ENCODE peak calls at places on chromosomes 6 and 20, in nine cellular contexts. One of them, this sample, is unnamed.
A peak's percentile ranks its signal among the peaks of the same experiment; 100 is the strongest.

GRCh38 chr20:62624325-62624690 is 18.0 kb upstream of the SLCO4A1 start:
- DNase-seq in GM23248: no peak
- DNase-seq in right cardiac atrium: no peak
- DNase-seq in CD8-positive, alpha-beta memory T cell: no peak
- DNase-seq in prostate gland: no peak
- DNase-seq in tibial artery: no peak
- DNase-seq in MM.1S: peak; percentile 77
- DNase-seq in adrenal gland: no peak
- DNase-seq in transverse colon: peak; percentile 78
- DNase-seq in this sample: peak; percentile 69

GRCh38 chr6:53313784-53314382 is 34.9 kb downstream of the ELOVL5 start:
- DNase-seq in GM23248: no peak
- DNase-seq in right cardiac atrium: no peak
- DNase-seq in CD8-positive, alpha-beta memory T cell: no peak
- DNase-seq in prostate gland: no peak
- DNase-seq in tibial artery: no peak
- DNase-seq in MM.1S: no peak
- DNase-seq in adrenal gland: no peak
- DNase-seq in transverse colon: no peak
- DNase-seq in this sample: no peak

GRCh38 chr6:111664565-111665039 is 58.9 kb upstream of the TRAF3IP2 start:
- DNase-seq in GM23248: peak; percentile 14
- DNase-seq in right cardiac atrium: peak; percentile 38
- DNase-seq in CD8-positive, alpha-beta memory T cell: no peak
- DNase-seq in prostate gland: no peak
- DNase-seq in tibial artery: no peak
- DNase-seq in MM.1S: no peak
- DNase-seq in adrenal gland: no peak
- DNase-seq in transverse colon: no peak
- DNase-seq in this sample: no peak

GRCh38 chr6:38876470-38876869 is 161.4 kb downstream of the DNAH8 start:
- DNase-seq in GM23248: no peak
- DNase-seq in right cardiac atrium: no peak
- DNase-seq in CD8-positive, alpha-beta memory T cell: peak; percentile 13
- DNase-seq in prostate gland: no peak
- DNase-seq in tibial artery: no peak
- DNase-seq in MM.1S: no peak
- DNase-seq in adrenal gland: peak; percentile 26
- DNase-seq in transverse colon: peak; percentile 17
- DNase-seq in this sample: peak; percentile 32

GRCh38 chr6:79672631-79673065 is 41.5 kb downstream of the SH3BGRL2 start:
- DNase-seq in GM23248: peak; percentile 33
- DNase-seq in right cardiac atrium: no peak
- DNase-seq in CD8-positive, alpha-beta memory T cell: no peak
- DNase-seq in prostate gland: no peak
- DNase-seq in tibial artery: no peak
- DNase-seq in MM.1S: peak; percentile 42
- DNase-seq in adrenal gland: no peak
- DNase-seq in transverse colon: no peak
- DNase-seq in this sample: peak; percentile 82

GRCh38 chr20:57090590-57091560 is 175.6 kb downstream of the BMP7 start:
- DNase-seq in GM23248: peak; percentile 31
- DNase-seq in right cardiac atrium: no peak
- DNase-seq in CD8-positive, alpha-beta memory T cell: no peak
- DNase-seq in prostate gland: no peak
- DNase-seq in tibial artery: no peak
- DNase-seq in MM.1S: no peak
- DNase-seq in adrenal gland: no peak
- DNase-seq in transverse colon: no peak
- DNase-seq in this sample: no peak

GRCh38 chr6:33217681-33218080 is 9.4 kb downstream of the RING1 start:
- DNase-seq in GM23248: peak; percentile 56
- DNase-seq in right cardiac atrium: no peak
- DNase-seq in CD8-positive, alpha-beta memory T cell: no peak
- DNase-seq in prostate gland: no peak
- DNase-seq in tibial artery: no peak
- DNase-seq in MM.1S: no peak
- DNase-seq in adrenal gland: no peak
- DNase-seq in transverse colon: no peak
- DNase-seq in this sample: no peak

GRCh38 chr6:12490904-12491571 is 200.9 kb downstream of the EDN1 start:
- DNase-seq in GM23248: peak; percentile 95
- DNase-seq in right cardiac atrium: no peak
- DNase-seq in CD8-positive, alpha-beta memory T cell: no peak
- DNase-seq in prostate gland: no peak
- DNase-seq in tibial artery: no peak
- DNase-seq in MM.1S: no peak
- DNase-seq in adrenal gland: peak; percentile 53
- DNase-seq in transverse colon: no peak
- DNase-seq in this sample: no peak

GRCh38 chr20:5797843-5798462 is 47.8 kb downstream of the SHLD1 start:
- DNase-seq in GM23248: no peak
- DNase-seq in right cardiac atrium: no peak
- DNase-seq in CD8-positive, alpha-beta memory T cell: no peak
- DNase-seq in prostate gland: no peak
- DNase-seq in tibial artery: no peak
- DNase-seq in MM.1S: peak; percentile 34
- DNase-seq in adrenal gland: no peak
- DNase-seq in transverse colon: no peak
- DNase-seq in this sample: no peak

DNA sequence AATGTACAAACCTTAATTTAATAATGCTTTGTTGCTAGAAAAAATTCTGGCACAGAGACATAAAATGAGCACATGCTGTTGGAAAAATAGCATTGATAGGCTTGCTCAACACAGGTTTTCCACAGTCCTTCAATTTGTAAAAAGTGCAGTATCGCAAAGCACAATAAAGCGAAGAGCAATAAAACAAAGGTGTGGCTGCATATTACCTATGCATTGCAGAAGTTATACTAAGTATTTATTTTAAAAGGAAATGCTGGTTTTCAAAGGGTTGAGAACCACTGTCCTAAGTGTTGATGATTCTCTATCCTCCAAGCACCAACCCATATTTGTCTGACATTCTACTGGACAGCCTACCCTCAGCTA is 54.1 kb upstream of the CAP2 start:
- DNase-seq in GM23248: no peak
- DNase-seq in right cardiac atrium: no peak
- DNase-seq in CD8-positive, alpha-beta memory T cell: no peak
- DNase-seq in prostate gland: no peak
- DNase-seq in tibial artery: no peak
- DNase-seq in MM.1S: no peak
- DNase-seq in adrenal gland: no peak
- DNase-seq in transverse colon: no peak
- DNase-seq in this sample: peak; percentile 66
- H3K27ac ChIP-seq in GM23248: no peak overlapping the region
- H3K27ac ChIP-seq in right cardiac atrium: no peak overlapping the region
- H3K27ac ChIP-seq in CD8-positive, alpha-beta memory T cell: no peak overlapping the region
- H3K27ac ChIP-seq in prostate gland: no peak overlapping the region
- H3K27ac ChIP-seq in tibial artery: no peak overlapping the region
- H3K27ac ChIP-seq in MM.1S: no peak overlapping the region
- H3K27ac ChIP-seq in adrenal gland: no peak overlapping the region
- H3K27ac ChIP-seq in transverse colon: peak overlapping the region; percentile 45
- H3K27ac ChIP-seq in this sample: no peak overlapping the region

GRCh38 chr6:44073612-44074382 is 53.5 kb downstream of the MRPL14 start:
- DNase-seq in GM23248: peak; percentile 65
- DNase-seq in right cardiac atrium: no peak
- DNase-seq in CD8-positive, alpha-beta memory T cell: no peak
- DNase-seq in prostate gland: no peak
- DNase-seq in tibial artery: no peak
- DNase-seq in MM.1S: peak; percentile 20
- DNase-seq in adrenal gland: no peak
- DNase-seq in transverse colon: no peak
- DNase-seq in this sample: no peak

GRCh38 chr6:44072959-44073611 is 54.2 kb downstream of the MRPL14 start:
- DNase-seq in GM23248: peak; percentile 92
- DNase-seq in right cardiac atrium: peak; percentile 90
- DNase-seq in CD8-positive, alpha-beta memory T cell: peak; percentile 55
- DNase-seq in prostate gland: peak; percentile 76
- DNase-seq in tibial artery: peak; percentile 67
- DNase-seq in MM.1S: peak; percentile 84
- DNase-seq in adrenal gland: peak; percentile 92
- DNase-seq in transverse colon: peak; percentile 76
- DNase-seq in this sample: peak; percentile 72

GRCh38 chr6:44074383-44075136 is 52.7 kb downstream of the MRPL14 start:
- DNase-seq in GM23248: peak; percentile 91
- DNase-seq in right cardiac atrium: peak; percentile 80
- DNase-seq in CD8-positive, alpha-beta memory T cell: peak; percentile 44
- DNase-seq in prostate gland: peak; percentile 52
- DNase-seq in tibial artery: peak; percentile 71
- DNase-seq in MM.1S: peak; percentile 83
- DNase-seq in adrenal gland: peak; percentile 75
- DNase-seq in transverse colon: peak; percentile 64
- DNase-seq in this sample: peak; percentile 70

GRCh38 chr6:44072452-44072958 is 54.7 kb downstream of the MRPL14 start:
- DNase-seq in GM23248: no peak
- DNase-seq in right cardiac atrium: no peak
- DNase-seq in CD8-positive, alpha-beta memory T cell: no peak
- DNase-seq in prostate gland: no peak
- DNase-seq in tibial artery: no peak
- DNase-seq in MM.1S: no peak
- DNase-seq in adrenal gland: no peak
- DNase-seq in transverse colon: peak; percentile 49
- DNase-seq in this sample: peak; percentile 38

GRCh38 chr6:44071670-44072451 is 55.4 kb downstream of the MRPL14 start:
- DNase-seq in GM23248: peak; percentile 95
- DNase-seq in right cardiac atrium: no peak
- DNase-seq in CD8-positive, alpha-beta memory T cell: no peak
- DNase-seq in prostate gland: no peak
- DNase-seq in tibial artery: no peak
- DNase-seq in MM.1S: no peak
- DNase-seq in adrenal gland: no peak
- DNase-seq in transverse colon: no peak
- DNase-seq in this sample: no peak
- H3K4me1 ChIP-seq in GM23248: peaks cover 36% of the 10 kb centered on the region
- H3K4me1 ChIP-seq in right cardiac atrium: peaks cover 14% of the 10 kb centered on the region
- H3K4me1 ChIP-seq in CD8-positive, alpha-beta memory T cell: peaks cover 17% of the 10 kb centered on the region
- H3K4me1 ChIP-seq in prostate gland: peaks cover 11% of the 10 kb centered on the region
- H3K4me1 ChIP-seq in tibial artery: peaks cover 24% of the 10 kb centered on the region
- H3K4me1 ChIP-seq in MM.1S: peaks cover 24% of the 10 kb centered on the region
- H3K4me1 ChIP-seq in adrenal gland: peaks cover 18% of the 10 kb centered on the region
- H3K4me1 ChIP-seq in transverse colon: peaks cover 14% of the 10 kb centered on the region
- H3K4me1 ChIP-seq in this sample: peaks cover 5% of the 10 kb centered on the region

DNA sequence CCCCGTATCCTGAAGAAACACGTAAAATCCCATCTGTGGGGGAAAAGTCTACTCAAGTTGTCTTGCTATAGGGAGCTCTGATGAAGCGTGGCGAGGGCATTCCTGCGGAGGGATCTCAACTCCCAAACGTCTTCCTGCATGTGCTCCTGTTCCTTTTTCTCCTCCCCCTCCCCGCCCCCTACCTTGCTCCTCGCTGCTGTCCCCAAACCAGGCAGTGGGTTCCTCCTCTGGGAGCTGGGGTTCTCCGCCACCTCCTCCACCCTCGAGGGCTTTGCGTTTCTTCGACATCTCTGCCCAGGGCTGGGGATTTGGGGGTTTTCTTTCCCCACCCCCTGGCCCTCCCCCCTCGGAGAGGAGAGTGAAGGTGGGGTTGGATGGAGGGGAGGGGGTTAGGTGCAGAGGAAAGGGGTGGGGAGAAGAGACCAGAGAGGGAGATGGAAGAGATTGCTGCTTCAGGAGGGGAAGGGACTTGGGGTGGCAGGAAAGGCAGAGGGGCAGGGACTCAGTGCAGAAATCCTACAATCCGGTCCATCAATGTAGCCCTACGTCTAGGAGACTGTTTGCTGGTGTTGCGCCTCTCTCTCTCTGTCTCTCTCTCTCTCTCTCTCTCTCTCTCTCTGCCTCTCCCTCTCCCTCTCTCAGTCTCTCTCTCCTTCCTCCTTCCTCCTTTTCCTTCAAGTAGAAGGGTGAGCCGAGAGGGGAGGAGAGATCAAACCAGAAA is 181.6 kb downstream of the TBXT start:
- DNase-seq in GM23248: no peak
- DNase-seq in right cardiac atrium: no peak
- DNase-seq in CD8-positive, alpha-beta memory T cell: no peak
- DNase-seq in prostate gland: no peak
- DNase-seq in tibial artery: no peak
- DNase-seq in MM.1S: no peak
- DNase-seq in adrenal gland: peak; percentile 49
- DNase-seq in transverse colon: no peak
- DNase-seq in this sample: no peak
- H3K27me3 ChIP-seq in GM23248: peaks cover 12% of the 10 kb centered on the region
- H3K27me3 ChIP-seq in right cardiac atrium: no peaks in the 10 kb centered on the region
- H3K27me3 ChIP-seq in CD8-positive, alpha-beta memory T cell: no peaks in the 10 kb centered on the region
- H3K27me3 ChIP-seq in prostate gland: peaks cover 48% of the 10 kb centered on the region
- H3K27me3 ChIP-seq in tibial artery: peaks cover 47% of the 10 kb centered on the region
- H3K27me3 ChIP-seq in MM.1S: no peaks in the 10 kb centered on the region
- H3K27me3 ChIP-seq in adrenal gland: no peaks in the 10 kb centered on the region
- H3K27me3 ChIP-seq in transverse colon: peaks cover 29% of the 10 kb centered on the region
- H3K27me3 ChIP-seq in this sample: no peaks in the 10 kb centered on the region

GRCh38 chr6:133704371-133704770 is 184.5 kb upstream of the TCF21 start:
- DNase-seq in GM23248: peak; percentile 74
- DNase-seq in right cardiac atrium: no peak
- DNase-seq in CD8-positive, alpha-beta memory T cell: no peak
- DNase-seq in prostate gland: no peak
- DNase-seq in tibial artery: no peak
- DNase-seq in MM.1S: no peak
- DNase-seq in adrenal gland: no peak
- DNase-seq in transverse colon: no peak
- DNase-seq in this sample: no peak

GRCh38 chr6:133697666-133698065 is 191.2 kb upstream of the TCF21 start:
- DNase-seq in GM23248: no peak
- DNase-seq in right cardiac atrium: no peak
- DNase-seq in CD8-positive, alpha-beta memory T cell: no peak
- DNase-seq in prostate gland: no peak
- DNase-seq in tibial artery: no peak
- DNase-seq in MM.1S: no peak
- DNase-seq in adrenal gland: no peak
- DNase-seq in transverse colon: no peak
- DNase-seq in this sample: no peak

GRCh38 chr6:133701633-133702331 is 187.1 kb upstream of the TCF21 start:
- DNase-seq in GM23248: no peak
- DNase-seq in right cardiac atrium: peak; percentile 57
- DNase-seq in CD8-positive, alpha-beta memory T cell: no peak
- DNase-seq in prostate gland: no peak
- DNase-seq in tibial artery: no peak
- DNase-seq in MM.1S: no peak
- DNase-seq in adrenal gland: no peak
- DNase-seq in transverse colon: no peak
- DNase-seq in this sample: peak; percentile 3

GRCh38 chr6:133698272-133698671 is 190.6 kb upstream of the TCF21 start:
- DNase-seq in GM23248: no peak
- DNase-seq in right cardiac atrium: no peak
- DNase-seq in CD8-positive, alpha-beta memory T cell: no peak
- DNase-seq in prostate gland: no peak
- DNase-seq in tibial artery: no peak
- DNase-seq in MM.1S: no peak
- DNase-seq in adrenal gland: no peak
- DNase-seq in transverse colon: no peak
- DNase-seq in this sample: no peak

DNA sequence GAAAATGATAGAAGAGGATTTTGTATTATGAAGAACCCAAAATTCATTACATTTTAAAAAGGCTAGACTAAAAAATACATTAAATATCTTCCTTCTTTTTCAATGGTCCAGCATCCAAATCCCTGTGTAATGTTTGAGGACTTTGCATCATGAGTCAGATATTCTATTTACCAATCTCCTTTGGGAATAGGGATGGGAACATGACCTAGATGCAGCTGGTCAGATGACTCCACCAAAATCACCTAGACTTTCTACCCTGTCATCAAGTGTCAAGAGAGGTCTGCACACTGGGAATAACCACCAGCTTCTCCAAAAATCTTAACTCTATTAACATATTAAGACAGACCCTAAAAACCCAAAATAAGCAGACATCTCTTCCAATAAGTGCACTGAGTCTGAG is 188.9 kb upstream of the TCF21 start:
- DNase-seq in GM23248: peak; percentile 40
- DNase-seq in right cardiac atrium: no peak
- DNase-seq in CD8-positive, alpha-beta memory T cell: no peak
- DNase-seq in prostate gland: no peak
- DNase-seq in tibial artery: no peak
- DNase-seq in MM.1S: no peak
- DNase-seq in adrenal gland: no peak
- DNase-seq in transverse colon: no peak
- DNase-seq in this sample: no peak
- H3K27ac ChIP-seq in GM23248: no peak overlapping the region
- H3K27ac ChIP-seq in right cardiac atrium: no peak overlapping the region
- H3K27ac ChIP-seq in CD8-positive, alpha-beta memory T cell: no peak overlapping the region
- H3K27ac ChIP-seq in prostate gland: no peak overlapping the region
- H3K27ac ChIP-seq in tibial artery: no peak overlapping the region
- H3K27ac ChIP-seq in MM.1S: no peak overlapping the region
- H3K27ac ChIP-seq in adrenal gland: no peak overlapping the region
- H3K27ac ChIP-seq in transverse colon: no peak overlapping the region
- H3K27ac ChIP-seq in this sample: no peak overlapping the region

This sample was measured in small intestine.